ENCODE peak calls at places on chromosomes 5 and 9, in four cellular contexts. F, S, Q and T are unnamed samples.

GRCh38 chr5:85397451-85397850 is 1012.8 kb upstream of the EDIL3 start:
- DNase-seq in S (no peak), F (no peak), Q (no peak), T (no peak)

GRCh38 chr9:118331622-118332045 is 627.4 kb downstream of the TLR4 start:
- DNase-seq in S (peak), Q (no peak), F (peak), T (no peak)

GRCh38 chr5:173850664-173851063 is 37.5 kb upstream of the CPEB4 start:
- DNase-seq in S (no peak), F (no peak), Q (no peak), T (no peak)

GRCh38 chr5:79901631-79902030 is 89.4 kb downstream of the MTX3 start:
- DNase-seq in Q (no peak), S (no peak), F (no peak), T (no peak)

GRCh38 chr5:57176350-57176857 is 2.5 kb downstream of the GPBP1 start:
- DNase-seq in F (peak), S (peak), Q (no peak), T (no peak)

GRCh38 chr5:149745-150450 is 41.4 kb upstream of the LRRC14B start:
- DNase-seq in S (peak), F (peak), Q (no peak), T (no peak)

GRCh38 chr5:132017316-132017715 is 5.9 kb upstream of the ACSL6 start:
- DNase-seq in S (no peak), F (no peak), Q (no peak), T (no peak)

GRCh38 chr5:96474073-96474472 is 41.0 kb upstream of the PCSK1 start:
- DNase-seq in Q (no peak), F (no peak), S (no peak), T (no peak)

GRCh38 chr5:115559524-115559923 is 14.9 kb upstream of the FEM1C start:
- DNase-seq in Q (no peak), F (peak), S (peak), T (no peak)

GRCh38 chr5:91049800-91050199 is 333.3 kb downstream of the ARRDC3 start:
- DNase-seq in S (peak), Q (no peak), F (peak), T (no peak)

GRCh38 chr9:24614070-24614469 is 68.4 kb upstream of the IZUMO3 start:
- DNase-seq in S (no peak), F (no peak), Q (no peak), T (no peak)

GRCh38 chr5:157464518-157465171 is 4.6 kb downstream of the NIPAL4 start:
- DNase-seq in Q (no peak), F (peak), S (peak), T (no peak)

GRCh38 chr5:144142030-144142825 is 28.2 kb downstream of the YIPF5 start:
- DNase-seq in F (peak), Q (no peak), S (peak), T (no peak)

GRCh38 chr9:32906213-32906612 is 95.2 kb downstream of the APTX start:
- DNase-seq in S (no peak), Q (no peak), F (no peak), T (no peak)

GRCh38 chr9:4689013-4689412 is 9.6 kb downstream of the CDC37L1 start:
- DNase-seq in F (no peak), S (no peak), Q (no peak), T (no peak)

GRCh38 chr9:102867488-102867887 is 127.6 kb upstream of the CYLC2 start:
- DNase-seq in Q (no peak), S (peak), F (peak), T (no peak)

GRCh38 chr9:33416996-33417395 is 14.6 kb upstream of the AQP7 start:
- DNase-seq in S (no peak), Q (no peak), F (no peak), T (no peak)

GRCh38 chr9:137318565-137318964 is 16.5 kb upstream of the NRARP start:
- DNase-seq in F (no peak), Q (no peak), S (no peak), T (peak)

GRCh38 chr5:170769898-170770416 is 13.6 kb upstream of the GABRP start:
- DNase-seq in F (no peak), S (no peak), Q (no peak), T (no peak)

GRCh38 chr9:88531920-88532319 is 3.1 kb upstream of the NXNL2 start:
- DNase-seq in Q (no peak), S (peak), F (peak), T (no peak)

GRCh38 chr5:31215236-31215635 is 21.8 kb downstream of the CDH6 start:
- DNase-seq in Q (no peak), F (no peak), S (no peak), T (no peak)

GRCh38 chr5:76402880-76403712 is at the start of gene IQGAP2:
- DNase-seq in S (no peak), F (peak), Q (peak), T (peak)